ENCODE peak calls at places on chromosomes 7 and 10, in four cellular contexts. N is H1, E is mesendoderm, J is trophoblast cell. W is an unnamed sample. For H3K79me2, the result is how much of the 10 kb centered on the place peaks cover.

GRCh38 chr10:68144709-68145108 is 35.4 kb downstream of the MYPN start:
- DNase-seq in N (no peak), E (no peak), J (no peak), W (no peak)

GRCh38 chr7:132135986-132136385 is 440.3 kb downstream of the PLXNA4 start:
- DNase-seq in N (no peak), E (peak), J (no peak), W (no peak)

GRCh38 chr10:84825330-84825729 is 496.9 kb downstream of the CCSER2 start:
- DNase-seq in N (no peak), E (peak), J (no peak), W (no peak)

GRCh38 chr10:98349508-98349922 is 65.5 kb downstream of the PYROXD2 start:
- DNase-seq in N (no peak), E (no peak), J (peak), W (no peak)

GRCh38 chr7:16189026-16189715 is 232.2 kb downstream of the CRPPA start:
- DNase-seq in N (no peak), E (no peak), J (no peak), W (no peak)

GRCh38 chr10:127024655-127025054 is 119.4 kb downstream of the DOCK1 start:
- DNase-seq in N (no peak), E (no peak), J (no peak), W (no peak)

GRCh38 chr10:45106257-45106856 is 105.6 kb downstream of the ZNF22 start:
- DNase-seq in N (no peak), E (no peak), J (no peak), W (no peak)

GRCh38 chr10:78981257-78981969 is 87.4 kb upstream of the ZMIZ1 start:
- DNase-seq in N (no peak), E (peak), J (no peak), W (no peak)

GRCh38 chr7:105402221-105403095 is 13.7 kb upstream of the SRPK2 start:
- DNase-seq in N (no peak), E (no peak), J (no peak), W (no peak)

GRCh38 chr10:106789623-106790022 is 374.9 kb downstream of the SORCS1 start:
- DNase-seq in N (no peak), E (no peak), J (no peak), W (no peak)

GRCh38 chr7:153472516-153472915 is 579.7 kb upstream of the DPP6 start:
- DNase-seq in N (no peak), E (no peak), J (no peak), W (no peak)

GRCh38 chr10:124743188-124744046 is 761 bp downstream of the FAM53B start:
- DNase-seq in N (no peak), E (peak), J (peak), W (no peak)

GRCh38 chr7:112547916-112548315 is 67.1 kb downstream of the LSMEM1 start:
- DNase-seq in N (no peak), E (no peak), J (no peak), W (no peak)

GRCh38 chr10:23779287-23779686 is 340.4 kb downstream of the OTUD1 start:
- DNase-seq in N (no peak), E (no peak), J (no peak), W (no peak)

DNA sequence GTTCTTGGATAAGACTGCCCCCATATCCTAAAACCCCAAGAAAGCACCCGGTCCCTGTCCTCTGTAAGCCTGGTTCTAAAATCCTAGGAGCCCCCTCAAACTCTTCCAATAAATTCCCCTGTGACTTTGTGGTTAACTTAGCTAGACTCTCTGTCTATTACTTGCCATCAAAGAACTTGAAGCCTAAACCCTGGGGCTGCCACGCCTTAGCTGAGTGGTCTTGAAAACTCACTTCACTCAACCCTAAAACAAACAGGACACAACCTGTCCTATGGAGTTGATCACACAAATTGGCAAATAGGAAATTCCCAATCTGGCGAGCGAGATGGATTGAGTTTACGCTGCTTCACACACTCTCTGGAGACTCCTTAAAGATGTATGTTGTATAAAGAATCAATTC is 191.4 kb upstream of the SVIL start:
- DNase-seq in N (no peak), E (no peak), J (no peak), W (no peak)
- H2BK120ac ChIP-seq in N (no peak), E (no peak), J (no peak), W (no peak)

GRCh38 chr7:44074349-44074695 is 8.0 kb downstream of the POLM start:
- DNase-seq in N (no peak), E (no peak), J (peak), W (no peak)
- H3K4ac ChIP-seq in N (no peak), E (no peak), J (no peak), W (no peak)

DNA sequence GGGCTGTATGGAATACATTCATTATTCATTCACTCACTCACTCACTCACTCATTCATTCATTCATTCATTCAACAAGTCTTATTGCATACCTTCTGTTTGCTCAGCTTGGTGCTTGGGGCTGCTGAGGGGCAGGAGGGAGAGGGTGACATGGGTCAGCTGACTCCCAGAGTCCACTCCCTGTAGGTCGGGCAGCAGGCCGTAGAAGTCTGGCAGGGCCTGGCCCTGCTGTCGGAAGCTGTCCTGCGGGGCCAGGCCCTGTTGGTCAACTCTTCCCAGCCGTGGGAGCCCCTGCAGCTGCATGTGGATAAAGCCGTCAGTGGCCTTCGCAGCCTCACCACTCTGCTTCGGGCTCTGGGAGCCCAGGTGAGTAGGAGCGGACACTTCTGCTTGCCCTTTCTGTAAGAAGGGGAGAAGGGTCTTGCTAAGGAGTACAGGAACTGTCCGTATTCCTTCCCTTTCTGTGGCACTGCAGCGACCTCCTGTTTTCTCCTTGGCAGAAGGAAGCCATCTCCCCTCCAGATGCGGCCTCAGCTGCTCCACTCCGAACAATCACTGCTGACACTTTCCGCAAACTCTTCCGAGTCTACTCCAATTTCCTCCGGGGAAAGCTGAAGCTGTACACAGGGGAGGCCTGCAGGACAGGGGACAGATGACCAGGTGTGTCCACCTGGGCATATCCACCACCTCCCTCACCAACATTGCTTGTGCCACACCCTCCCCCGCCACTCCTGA is 2.4 kb downstream of the EPO start:
- DNase-seq in N (no peak), E (no peak), J (no peak), W (no peak)
- H3K79me2 ChIP-seq in N (under half), E (under half), J (under half), W (under half)

DNA sequence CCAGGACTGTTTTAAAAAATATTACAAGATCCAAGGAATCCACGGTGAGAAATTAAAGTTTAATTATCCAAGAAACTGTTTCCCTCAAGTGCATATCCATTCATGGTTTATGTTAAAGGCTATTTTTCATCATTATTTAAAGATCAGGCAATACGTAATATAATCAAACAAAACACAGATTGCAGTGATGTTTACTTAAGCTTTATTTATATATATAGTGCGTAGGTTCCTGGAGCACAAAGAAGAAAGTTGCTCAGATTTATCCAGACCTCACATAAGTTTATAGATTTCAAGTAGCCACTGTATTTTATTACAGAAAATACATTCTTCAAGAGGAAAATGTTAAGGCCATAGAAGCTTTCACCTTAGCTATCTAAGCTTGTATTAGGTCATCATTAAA is 210.0 kb upstream of the KLF14 start:
- DNase-seq in N (no peak), E (no peak), J (no peak), W (no peak)
- H2BK120ac ChIP-seq in N (no peak), E (no peak), J (no peak), W (no peak)

GRCh38 chr10:75403144-75404022 is 1.8 kb upstream of the ZNF503 start:
- DNase-seq in N (no peak), E (peak), J (no peak), W (peak)
- H3K4ac ChIP-seq in N (no peak), E (no peak), J (peak), W (no peak)

GRCh38 chr7:129841465-129841864 is 111.3 kb downstream of the UBE2H start:
- DNase-seq in N (no peak), E (no peak), J (no peak), W (no peak)

GRCh38 chr7:129845972-129846327 is 106.8 kb downstream of the UBE2H start:
- DNase-seq in N (no peak), E (no peak), J (no peak), W (no peak)

GRCh38 chr7:129843365-129843898 is 109.3 kb downstream of the UBE2H start:
- DNase-seq in N (peak), E (peak), J (no peak), W (peak)

GRCh38 chr7:129845178-129845971 is 107.4 kb downstream of the UBE2H start:
- DNase-seq in N (no peak), E (no peak), J (no peak), W (no peak)

GRCh38 chr7:129843982-129844840 is 108.5 kb downstream of the UBE2H start:
- DNase-seq in N (no peak), E (peak), J (no peak), W (no peak)
- H3K79me2 ChIP-seq in N (under half), E (under half), J (under half), W (under half)

GRCh38 chr7:80974396-80975358 is 55.8 kb upstream of the SEMA3C start:
- DNase-seq in N (no peak), E (no peak), J (no peak), W (no peak)

GRCh38 chr7:80981405-80981804 is 62.6 kb upstream of the SEMA3C start:
- DNase-seq in N (no peak), E (no peak), J (no peak), W (no peak)

GRCh38 chr7:80977751-80978150 is 58.9 kb upstream of the SEMA3C start:
- DNase-seq in N (no peak), E (peak), J (peak), W (no peak)
- H2BK120ac ChIP-seq in N (no peak), E (no peak), J (no peak), W (no peak)

DNA sequence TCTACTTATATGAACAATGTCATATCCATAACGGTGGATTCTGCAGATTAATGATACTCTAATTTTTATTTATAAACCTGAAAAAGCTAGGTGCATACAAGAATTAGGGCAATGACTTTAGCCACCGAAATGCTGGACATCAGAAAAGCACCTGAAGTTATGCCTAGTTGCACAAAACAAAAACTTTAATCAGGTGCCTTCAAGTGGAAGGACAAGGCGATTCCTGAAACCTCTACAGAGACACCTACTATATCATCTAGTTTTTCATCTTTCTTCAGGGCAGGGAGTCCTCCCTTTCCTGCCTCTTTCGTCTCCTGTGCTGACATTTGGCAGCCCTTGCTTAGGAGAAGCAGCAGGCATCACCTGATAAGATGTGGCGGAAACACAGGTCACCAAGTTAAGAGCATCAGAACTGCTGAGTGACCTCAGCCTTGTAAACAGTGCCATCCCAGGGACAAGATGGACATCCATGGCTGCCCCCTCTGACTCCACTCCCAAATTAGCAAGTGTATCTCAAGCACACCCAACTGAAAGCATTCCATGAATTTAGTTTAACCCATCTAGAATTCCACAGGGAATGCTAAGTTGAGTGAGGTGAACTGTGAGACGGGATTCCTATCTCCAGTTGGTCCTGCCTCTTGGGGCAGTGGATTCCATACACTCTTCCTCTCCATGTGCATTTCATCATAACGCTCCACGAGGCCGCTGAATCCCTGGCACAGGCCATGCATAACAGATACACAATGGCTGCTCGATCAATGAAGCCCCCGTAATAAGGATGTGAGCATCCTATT is 5.8 kb downstream of the ITPRIP start:
- DNase-seq in N (no peak), E (peak), J (peak), W (no peak)
- H3K4ac ChIP-seq in N (no peak), E (no peak), J (no peak), W (no peak)

GRCh38 chr7:66554326-66554725 is 74.4 kb upstream of the KCTD7 start:
- DNase-seq in N (no peak), E (no peak), J (peak), W (no peak)
- H3K79me2 ChIP-seq in N (under half), E (under half), J (under half), W (under half)